ENCODE peak calls at places on chromosomes 7 and 10, in five cellular contexts. V, X, U, D and S are unnamed samples.
A peak's percentile ranks its signal among the peaks of the same experiment; 100 is the strongest.

GRCh38 chr7:36119005-36119711 is 33.9 kb upstream of the EEPD1 start:
- DNase-seq in V (peak; percentile 98), X (no peak), U (peak; percentile 99), D (no peak), S (no peak)

GRCh38 chr10:17003151-17003550 is 126.5 kb downstream of the CUBN start:
- DNase-seq in V (peak; percentile 86), X (no peak), U (peak; percentile 86), D (no peak), S (no peak)

GRCh38 chr10:58266826-58267712 is 625 bp downstream of the IPMK start:
- DNase-seq in V (peak; percentile 59), X (peak; percentile 69), U (peak; percentile 60), D (peak; percentile 68), S (peak; percentile 57)

GRCh38 chr10:43190775-43191174 is 52.5 kb downstream of the CSGALNACT2 start:
- DNase-seq in V (peak; percentile 72), X (no peak), U (peak; percentile 54), D (no peak), S (no peak)

GRCh38 chr10:51700228-51700835 is 937 bp upstream of the CSTF2T start:
- DNase-seq in V (no peak), X (peak; percentile 19), U (peak; percentile 63), D (peak; percentile 6), S (no peak)

GRCh38 chr7:158530800-158531609 is 56.6 kb downstream of the PTPRN2 start:
- DNase-seq in V (no peak), X (no peak), U (no peak), D (no peak), S (no peak)

GRCh38 chr7:14687241-14687640 is 215.3 kb downstream of the DGKB start:
- DNase-seq in V (no peak), X (no peak), U (no peak), D (no peak), S (no peak)

GRCh38 chr10:113041841-113042745 is 92.0 kb downstream of the TCF7L2 start:
- DNase-seq in V (no peak), X (no peak), U (peak; percentile 53), D (no peak), S (no peak)

GRCh38 chr10:43843331-43844101 is 194.8 kb upstream of the ZNF32 start:
- DNase-seq in V (peak; percentile 86), X (no peak), U (peak; percentile 88), D (no peak), S (no peak)

GRCh38 chr10:11698691-11699545 is 43.3 kb upstream of the ECHDC3 start:
- DNase-seq in V (no peak), X (no peak), U (no peak), D (no peak), S (peak; percentile 85)

GRCh38 chr10:73910764-73911552 is at the start of gene PLAU:
- DNase-seq in V (peak; percentile 57), X (peak; percentile 85), U (no peak), D (peak; percentile 53), S (peak; percentile 22)

GRCh38 chr7:98212532-98213041 is 1.3 kb downstream of the BHLHA15 start:
- DNase-seq in V (no peak), X (peak; percentile 22), U (no peak), D (no peak), S (no peak)

GRCh38 chr7:98209166-98209920 is 1.9 kb upstream of the BHLHA15 start:
- DNase-seq in V (no peak), X (no peak), U (no peak), D (no peak), S (no peak)

GRCh38 chr7:98211676-98212531 is 665 bp downstream of the BHLHA15 start:
- DNase-seq in V (no peak), X (peak; percentile 33), U (no peak), D (no peak), S (no peak)

GRCh38 chr7:98211221-98211675 is at the start of gene BHLHA15:
- DNase-seq in V (no peak), X (peak; percentile 72), U (no peak), D (peak; percentile 59), S (peak; percentile 75)

GRCh38 chr7:98210513-98211220 is 572 bp upstream of the BHLHA15 start:
- DNase-seq in V (no peak), X (peak; percentile 72), U (no peak), D (no peak), S (no peak)
- H3K4me3 ChIP-seq in V (peak overlapping the region; percentile 18), X (peak overlapping the region; percentile 45), U (peak overlapping the region; percentile 36), D (no peak overlapping the region), S (peak overlapping the region; percentile 19)

DNA sequence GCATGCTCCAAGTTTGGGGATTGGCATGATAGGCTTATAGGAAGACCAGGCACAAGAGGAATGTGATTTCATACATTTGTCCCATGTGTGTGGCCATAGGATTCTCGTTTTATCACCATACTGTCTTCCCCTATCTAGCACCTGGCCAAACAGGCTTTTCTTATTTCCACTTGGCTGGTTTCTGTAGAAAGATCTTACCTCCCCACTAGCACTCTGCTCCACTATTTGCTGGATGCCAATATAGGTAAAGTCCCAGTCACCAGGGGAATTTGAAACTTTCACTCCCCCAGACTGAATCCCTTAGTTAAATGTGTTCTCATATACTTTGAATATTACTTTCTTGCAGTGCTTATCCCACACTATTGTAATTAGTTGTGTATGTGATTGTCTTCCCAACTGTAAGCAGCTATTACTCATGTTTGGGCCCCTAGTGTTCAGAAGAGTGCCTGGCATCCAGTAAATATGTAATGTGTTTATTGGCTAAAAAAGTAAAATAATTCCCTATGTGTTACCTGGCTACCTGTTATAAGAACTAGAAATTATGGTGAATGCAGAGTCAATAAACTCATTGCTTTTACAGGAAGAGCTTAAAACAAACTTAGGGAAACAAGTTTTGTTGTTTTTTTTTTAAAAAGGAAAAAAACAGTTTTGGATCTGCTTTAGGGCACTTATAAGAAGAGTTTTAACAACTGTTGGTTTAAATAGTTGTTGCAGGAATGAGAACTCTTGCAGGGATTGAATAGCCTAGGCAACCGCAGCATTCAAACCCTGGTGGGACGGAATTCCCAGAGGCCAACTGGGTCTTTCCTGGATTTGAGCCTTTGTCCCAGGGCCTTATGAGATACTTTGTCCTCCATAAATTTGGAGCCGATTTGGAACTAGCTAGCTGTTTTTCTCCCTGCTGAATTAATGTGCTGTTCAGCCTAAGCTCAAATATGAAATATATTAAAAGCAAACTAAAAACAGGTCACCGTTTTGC is 109.2 kb downstream of the LRMDA start:
- DNase-seq in V (no peak), X (peak; percentile 72), U (no peak), D (no peak), S (peak; percentile 50)
- TF ChIP-seq CTCF in V (no peak), X (peak; percentile 27), U (peak; percentile 21), D (peak; percentile 24), S (peak; percentile 6)

DNA sequence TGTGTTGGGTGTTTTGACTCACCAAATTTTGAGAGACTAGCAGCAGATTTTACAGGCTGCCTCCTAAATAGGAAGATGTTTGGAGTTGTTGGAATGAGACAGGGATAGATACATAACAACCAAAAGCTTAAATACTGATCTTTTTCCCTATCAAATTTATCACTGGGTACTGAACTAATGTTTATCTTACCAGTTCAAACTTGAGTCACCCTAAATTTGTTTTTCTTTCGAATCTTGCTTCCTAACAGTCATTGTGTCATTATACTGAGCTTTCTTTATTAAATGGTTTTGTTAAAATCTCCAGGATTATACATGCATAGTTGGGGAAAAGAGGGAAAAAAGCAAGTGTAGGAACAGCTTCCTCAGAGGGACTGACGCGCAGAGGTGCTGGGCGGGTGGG is 105.9 kb upstream of the GATA3 start:
- DNase-seq in V (peak; percentile 79), X (no peak), U (peak; percentile 40), D (no peak), S (no peak)
- H3K4me3 ChIP-seq in V (no peak overlapping the region), X (no peak overlapping the region), U (no peak overlapping the region), D (no peak overlapping the region), S (no peak overlapping the region)

GRCh38 chr7:105988277-105988676 is 25.2 kb downstream of the CDHR3 start:
- DNase-seq in V (no peak), X (no peak), U (no peak), D (no peak), S (no peak)

GRCh38 chr7:105992888-105993287 is 29.8 kb downstream of the CDHR3 start:
- DNase-seq in V (no peak), X (no peak), U (no peak), D (peak; percentile 25), S (no peak)

GRCh38 chr7:105990141-105990540 is 27.1 kb downstream of the CDHR3 start:
- DNase-seq in V (no peak), X (no peak), U (no peak), D (no peak), S (no peak)

GRCh38 chr7:105989686-105990085 is 26.6 kb downstream of the CDHR3 start:
- DNase-seq in V (no peak), X (no peak), U (no peak), D (no peak), S (no peak)

DNA sequence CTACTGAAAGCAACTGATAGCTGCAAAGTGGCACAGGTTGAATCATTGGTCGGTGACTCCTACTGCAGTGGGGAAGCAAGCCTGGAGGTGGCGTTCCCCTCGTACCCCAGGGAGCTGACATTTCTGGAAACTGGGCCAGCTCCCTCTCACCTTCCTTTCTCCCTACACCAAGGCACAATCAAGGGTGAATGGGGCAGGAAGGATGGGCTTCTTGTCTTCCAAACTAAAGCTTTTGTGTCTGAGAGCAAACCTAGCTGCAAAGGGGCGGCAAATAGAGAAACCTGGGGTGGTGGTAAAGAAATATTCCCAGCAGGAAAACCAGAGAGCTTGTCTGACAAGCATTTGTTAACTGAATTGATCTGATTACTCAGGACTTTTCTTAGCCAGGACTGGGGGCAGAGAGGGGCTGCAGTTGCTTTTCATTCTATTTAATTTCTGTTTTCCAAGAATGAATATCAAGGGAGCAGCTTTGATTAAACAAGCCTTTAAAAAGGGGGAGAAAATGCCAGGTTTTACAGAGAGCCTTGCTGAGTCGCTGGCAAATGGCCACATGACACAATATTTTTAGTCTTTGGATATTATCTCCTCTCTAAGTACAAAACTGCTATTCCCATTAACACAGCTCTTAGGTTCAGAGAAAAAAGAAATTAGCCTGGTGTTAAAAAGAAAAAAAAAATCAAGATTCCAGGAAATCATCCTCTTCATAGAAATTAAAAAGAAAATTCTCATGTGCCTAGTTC is 27.8 kb downstream of the CDHR3 start:
- DNase-seq in V (no peak), X (peak; percentile 63), U (peak; percentile 23), D (no peak), S (no peak)
- TF ChIP-seq CTCF in V (no peak), X (peak; percentile 49), U (peak; percentile 7), D (no peak), S (no peak)

GRCh38 chr7:101134399-101134980 is 7.6 kb downstream of the SERPINE1 start:
- DNase-seq in V (no peak), X (peak; percentile 54), U (peak; percentile 83), D (no peak), S (no peak)

GRCh38 chr7:101137651-101138148 is 10.8 kb downstream of the SERPINE1 start:
- DNase-seq in V (no peak), X (no peak), U (peak; percentile 87), D (no peak), S (no peak)

GRCh38 chr7:101129603-101130117 is 2.8 kb downstream of the SERPINE1 start:
- DNase-seq in V (no peak), X (no peak), U (peak; percentile 72), D (no peak), S (no peak)

GRCh38 chr7:101138149-101138870 is 11.4 kb downstream of the SERPINE1 start:
- DNase-seq in V (peak; percentile 98), X (peak; percentile 74), U (peak; percentile 98), D (peak; percentile 55), S (peak; percentile 90)

GRCh38 chr7:101133621-101134398 is 6.9 kb downstream of the SERPINE1 start:
- DNase-seq in V (peak; percentile 70), X (no peak), U (peak; percentile 80), D (no peak), S (no peak)
- H3K4me3 ChIP-seq in V (no peak overlapping the region), X (peak overlapping the region; percentile 24), U (no peak overlapping the region), D (no peak overlapping the region), S (no peak overlapping the region)

GRCh38 chr10:133098426-133099124 is 10.9 kb downstream of the ADGRA1 start:
- DNase-seq in V (no peak), X (no peak), U (no peak), D (no peak), S (no peak)
- TF ChIP-seq CTCF in V (no peak), X (peak; percentile 25), U (no peak), D (no peak), S (no peak)

GRCh38 chr7:130141161-130141857 is 63.9 kb downstream of the TMEM209 start:
- DNase-seq in V (peak; percentile 73), X (peak; percentile 93), U (peak; percentile 72), D (no peak), S (no peak)
- H3K4me3 ChIP-seq in V (peak overlapping the region; percentile 27), X (peak overlapping the region; percentile 3), U (peak overlapping the region; percentile 37), D (no peak overlapping the region), S (no peak overlapping the region)